ENCODE peak calls at places on chromosome 6, in ten cellular contexts. Z is HL-60; V is GM10248; T is lower lobe of right lung; O is fibroblast of gingiva; M is astrocyte of the cerebellum; J is stimulated activated CD4-positive, alpha-beta T cell treated with anti-CD3 and anti-CD28 coated beads, Interleukin-4, amount 100 ng/mL, for 4 hours; W is T-helper 2 cell; U is HCT116; P is CD4-positive, alpha-beta T cell. A is an unnamed sample.

GRCh38 chr6:135423649-135424128 is 73.9 kb downstream of the AHI1 start:
- DNase-seq in Z (peak; percentile 64), V (peak; percentile 40), T (no peak), O (peak; percentile 9), M (peak; percentile 11), J (no peak), W (no peak), U (peak; percentile 22), P (no peak), A (peak; percentile 39)

GRCh38 chr6:105836379-105836778 is 249.8 kb upstream of the PRDM1 start:
- DNase-seq in Z (no peak), V (no peak), T (no peak), O (no peak), M (no peak), J (no peak), W (no peak), U (no peak), P (no peak), A (no peak)

GRCh38 chr6:37674161-37674560 is 23.5 kb downstream of the MDGA1 start:
- DNase-seq in Z (no peak), V (no peak), T (no peak), O (no peak), M (no peak), J (no peak), W (no peak), U (no peak), P (no peak), A (no peak)

GRCh38 chr6:25354078-25354940 is 75.1 kb downstream of the CARMIL1 start:
- DNase-seq in Z (no peak), V (no peak), T (no peak), O (peak; percentile 48), M (peak; percentile 32), J (no peak), W (no peak), U (no peak), P (no peak), A (no peak)

GRCh38 chr6:165831812-165832470 is 168.9 kb upstream of the PDE10A start:
- DNase-seq in Z (no peak), V (no peak), T (no peak), O (no peak), M (no peak), J (no peak), W (no peak), U (no peak), P (no peak), A (no peak)

GRCh38 chr6:40982917-40983316 is 56.1 kb downstream of the UNC5CL start:
- DNase-seq in Z (no peak), V (no peak), T (no peak), O (no peak), M (no peak), J (no peak), W (no peak), U (no peak), P (no peak), A (no peak)

GRCh38 chr6:122798099-122798641 is 9.1 kb downstream of the SMPDL3A start:
- DNase-seq in Z (no peak), V (peak; percentile 17), T (no peak), O (peak; percentile 22), M (peak; percentile 36), J (no peak), W (no peak), U (peak; percentile 83), P (no peak), A (peak; percentile 78)

GRCh38 chr6:39451831-39452230 is 129.3 kb upstream of the KCNK16 start:
- DNase-seq in Z (no peak), V (no peak), T (no peak), O (no peak), M (no peak), J (no peak), W (no peak), U (peak; percentile 12), P (no peak), A (no peak)

GRCh38 chr6:22364314-22364713 is 67.5 kb upstream of the PRL start:
- DNase-seq in Z (no peak), V (no peak), T (no peak), O (peak; percentile 13), M (no peak), J (no peak), W (no peak), U (no peak), P (no peak), A (no peak)

GRCh38 chr6:38771111-38771694 is 56.1 kb downstream of the DNAH8 start:
- DNase-seq in Z (no peak), V (no peak), T (no peak), O (no peak), M (no peak), J (no peak), W (no peak), U (no peak), P (no peak), A (no peak)

GRCh38 chr6:121302882-121303281 is 31.4 kb downstream of the TBC1D32 start:
- DNase-seq in Z (no peak), V (no peak), T (no peak), O (no peak), M (no peak), J (no peak), W (no peak), U (no peak), P (no peak), A (no peak)

GRCh38 chr6:136405410-136406029 is 115.9 kb upstream of the BCLAF1 start:
- DNase-seq in Z (peak; percentile 68), V (no peak), T (peak; percentile 51), O (peak; percentile 18), M (no peak), J (no peak), W (no peak), U (no peak), P (no peak), A (peak; percentile 36)

GRCh38 chr6:31736026-31736767 is at the start of gene CLIC1:
- DNase-seq in Z (peak; percentile 93), V (peak; percentile 83), T (peak; percentile 89), O (peak; percentile 81), M (peak; percentile 28), J (peak; percentile 78), W (peak; percentile 53), U (no peak), P (peak; percentile 60), A (peak; percentile 91)

GRCh38 chr6:87909849-87910248 is 137.8 kb upstream of the SPACA1 start:
- DNase-seq in Z (no peak), V (no peak), T (no peak), O (peak; percentile 17), M (peak; percentile 92), J (no peak), W (no peak), U (no peak), P (no peak), A (no peak)

GRCh38 chr6:31396422-31397152 is 6.8 kb upstream of the MICA start:
- DNase-seq in Z (peak; percentile 77), V (peak; percentile 73), T (peak; percentile 80), O (peak; percentile 61), M (peak; percentile 68), J (peak; percentile 86), W (peak; percentile 53), U (peak; percentile 75), P (peak; percentile 87), A (peak; percentile 92)

GRCh38 chr6:53313784-53314382 is 34.9 kb downstream of the ELOVL5 start:
- DNase-seq in Z (no peak), V (no peak), T (no peak), O (no peak), M (no peak), J (no peak), W (no peak), U (no peak), P (no peak), A (no peak)

GRCh38 chr6:140567469-140567868 is 1193.0 kb upstream of the CITED2 start:
- DNase-seq in Z (no peak), V (no peak), T (no peak), O (no peak), M (no peak), J (no peak), W (no peak), U (no peak), P (no peak), A (no peak)

GRCh38 chr6:54621285-54621684 is 225.3 kb upstream of the FAM83B start:
- DNase-seq in Z (peak; percentile 6), V (no peak), T (no peak), O (no peak), M (no peak), J (no peak), W (no peak), U (peak; percentile 10), P (no peak), A (no peak)

GRCh38 chr6:19824058-19824807 is 12.9 kb upstream of the ID4 start:
- DNase-seq in Z (no peak), V (no peak), T (no peak), O (peak; percentile 14), M (no peak), J (no peak), W (no peak), U (no peak), P (no peak), A (no peak)

GRCh38 chr6:15551798-15552197 is 111.0 kb downstream of the DTNBP1 start:
- DNase-seq in Z (no peak), V (no peak), T (no peak), O (no peak), M (peak; percentile 70), J (no peak), W (no peak), U (no peak), P (no peak), A (no peak)

GRCh38 chr6:35018184-35018523 is 123.0 kb downstream of the TCP11 start:
- DNase-seq in Z (no peak), V (no peak), T (no peak), O (no peak), M (no peak), J (no peak), W (no peak), U (no peak), P (no peak), A (no peak)

GRCh38 chr6:6825153-6825847 is 236.8 kb downstream of the LY86 start:
- DNase-seq in Z (no peak), V (no peak), T (no peak), O (no peak), M (no peak), J (no peak), W (no peak), U (no peak), P (no peak), A (no peak)

GRCh38 chr6:3247255-3248146 is 11.2 kb upstream of the PSMG4 start:
- DNase-seq in Z (no peak), V (no peak), T (no peak), O (peak; percentile 85), M (peak; percentile 84), J (no peak), W (no peak), U (no peak), P (no peak), A (peak; percentile 56)

GRCh38 chr6:54981276-54981609 is 134.7 kb downstream of the FAM83B start:
- DNase-seq in Z (no peak), V (no peak), T (no peak), O (no peak), M (no peak), J (no peak), W (no peak), U (no peak), P (no peak), A (no peak)

GRCh38 chr6:56840467-56841371 is 114.2 kb upstream of the BEND6 start:
- DNase-seq in Z (no peak), V (no peak), T (no peak), O (peak; percentile 59), M (peak; percentile 41), J (no peak), W (no peak), U (no peak), P (no peak), A (no peak)

GRCh38 chr6:86010915-86011786 is 368.5 kb upstream of the SYNCRIP start:
- DNase-seq in Z (no peak), V (no peak), T (no peak), O (no peak), M (no peak), J (no peak), W (no peak), U (no peak), P (no peak), A (no peak)

GRCh38 chr6:44779130-44779826 is 391.8 kb downstream of the CDC5L start:
- DNase-seq in Z (peak; percentile 31), V (peak; percentile 23), T (peak; percentile 51), O (no peak), M (no peak), J (no peak), W (no peak), U (no peak), P (no peak), A (no peak)

GRCh38 chr6:16198061-16198705 is 40.2 kb upstream of the GMPR start:
- DNase-seq in Z (no peak), V (no peak), T (no peak), O (no peak), M (no peak), J (no peak), W (no peak), U (no peak), P (no peak), A (no peak)

A was measured in mucosa of descending colon.